ENCODE peak calls at places on chromosomes 6 and 20, in six cellular contexts. A, W, P, T, M and B are unnamed samples.
A peak's percentile ranks its signal among the peaks of the same experiment; 100 is the strongest.

GRCh38 chr6:141744971-141745370 is 387.8 kb upstream of the GJE1 start:
- DNase-seq in W (peak; percentile 40), P (no peak), T (no peak), M (no peak), A (no peak), B (no peak)

GRCh38 chr6:187252-187840 is 104.9 kb upstream of the DUSP22 start:
- DNase-seq in A (peak; percentile 57), W (peak; percentile 6), P (no peak), T (no peak), M (no peak), B (no peak)

GRCh38 chr6:40349092-40349491 is 238.1 kb downstream of the LRFN2 start:
- DNase-seq in M (no peak), P (no peak), T (no peak), W (peak; percentile 59), A (peak; percentile 72), B (peak; percentile 52)

GRCh38 chr6:134010400-134010799 is 42.0 kb downstream of the SLC2A12 start:
- DNase-seq in A (no peak), P (no peak), T (no peak), M (no peak), W (no peak), B (no peak)

GRCh38 chr6:121582262-121582661 is 146.8 kb downstream of the GJA1 start:
- DNase-seq in P (no peak), A (no peak), M (no peak), T (no peak), W (no peak), B (no peak)

GRCh38 chr6:149867876-149868640 is 3.9 kb upstream of the LRP11 start:
- DNase-seq in P (peak; percentile 51), W (no peak), A (no peak), T (no peak), M (no peak), B (no peak)

GRCh38 chr6:156955494-156956183 is 178.5 kb downstream of the ARID1B start:
- DNase-seq in A (no peak), W (peak; percentile 72), T (no peak), M (no peak), P (no peak), B (no peak)

GRCh38 chr6:56593801-56594318 is 48.8 kb downstream of the DST start:
- DNase-seq in A (no peak), P (no peak), M (no peak), W (peak; percentile 6), T (no peak), B (no peak)

GRCh38 chr6:115004982-115005381 is 662.2 kb upstream of the HS3ST5 start:
- DNase-seq in P (no peak), T (no peak), A (no peak), M (no peak), W (no peak), B (no peak)

GRCh38 chr6:31826793-31827285 is 699 bp upstream of the HSPA1B start:
- DNase-seq in P (peak; percentile 87), T (no peak), A (peak; percentile 98), W (peak; percentile 96), M (peak; percentile 44), B (peak; percentile 95)

GRCh38 chr6:133724726-133725125 is 164.2 kb upstream of the TCF21 start:
- DNase-seq in A (no peak), P (peak; percentile 56), W (peak; percentile 58), T (no peak), M (no peak), B (no peak)

GRCh38 chr6:55617272-55617671 is 38.3 kb upstream of the HMGCLL1 start:
- DNase-seq in M (no peak), W (peak; percentile 71), P (peak; percentile 48), A (no peak), T (no peak), B (no peak)

GRCh38 chr6:118294906-118295305 is 253.2 kb upstream of the PLN start:
- DNase-seq in W (no peak), A (no peak), P (no peak), T (no peak), M (no peak), B (no peak)

GRCh38 chr20:16556299-16556698 is 16.9 kb downstream of the KIF16B start:
- DNase-seq in M (no peak), A (no peak), W (peak; percentile 57), P (peak; percentile 93), T (no peak), B (no peak)

GRCh38 chr20:4245542-4245941 is 230.2 kb upstream of the RNF24 start:
- DNase-seq in A (no peak), W (no peak), M (no peak), P (no peak), T (no peak), B (no peak)

GRCh38 chr20:52975024-52975732 is 3.0 kb downstream of the TSHZ2 start:
- DNase-seq in W (peak; percentile 56), M (no peak), A (no peak), P (no peak), T (no peak), B (no peak)

GRCh38 chr6:144339859-144340452 is 54.8 kb downstream of the UTRN start:
- DNase-seq in M (no peak), P (no peak), T (no peak), A (no peak), W (no peak), B (no peak)

GRCh38 chr6:91088515-91088914 is 501.6 kb upstream of the MAP3K7 start:
- DNase-seq in P (no peak), A (no peak), W (no peak), M (no peak), T (no peak), B (no peak)

GRCh38 chr6:77883849-77884248 is 231.0 kb downstream of the MEI4 start:
- DNase-seq in T (no peak), M (no peak), A (no peak), P (no peak), W (no peak), B (no peak)

GRCh38 chr6:168309183-168309582 is 10.4 kb downstream of the DACT2 start:
- DNase-seq in W (no peak), M (no peak), P (no peak), T (no peak), A (no peak), B (no peak)

GRCh38 chr6:144912474-144912873 is 627.3 kb downstream of the UTRN start:
- DNase-seq in P (peak; percentile 91), W (peak; percentile 51), T (no peak), A (no peak), M (no peak), B (no peak)

GRCh38 chr20:45087814-45088213 is 13.1 kb downstream of the KCNS1 start:
- DNase-seq in P (no peak), M (no peak), W (peak; percentile 57), T (no peak), A (no peak), B (no peak)

GRCh38 chr6:100267721-100268123 is 197.0 kb downstream of the SIM1 start:
- DNase-seq in W (no peak), T (no peak), A (no peak), M (no peak), P (no peak), B (no peak)

GRCh38 chr6:70396796-70397729 is 16.2 kb upstream of the FAM135A start:
- DNase-seq in M (no peak), A (no peak), W (peak; percentile 27), P (peak; percentile 8), T (no peak), B (no peak)